ENCODE peak calls at places on chromosomes 2 and 18, in six cellular contexts. T, B, F, S, P and J are unnamed samples.

GRCh38 chr2:110871637-110872036 is 139.3 kb downstream of the ACOXL start:
- DNase-seq in T (no peak), P (no peak), F (no peak), S (no peak), B (no peak), J (no peak)

GRCh38 chr2:65658253-65658652 is 225.9 kb upstream of the SPRED2 start:
- DNase-seq in F (no peak), T (no peak), P (no peak), B (no peak), S (no peak), J (no peak)

GRCh38 chr18:5431836-5432575 is 111.8 kb downstream of the EPB41L3 start:
- DNase-seq in P (no peak), S (no peak), F (no peak), B (no peak), T (no peak), J (no peak)

GRCh38 chr2:164992818-164993217 is 37.5 kb upstream of the SLC38A11 start:
- DNase-seq in B (peak), P (peak), T (peak), F (peak), S (peak), J (peak)

GRCh38 chr2:113178891-113179290 is 5.1 kb downstream of the PSD4 start:
- DNase-seq in P (no peak), S (no peak), T (no peak), B (no peak), F (no peak), J (no peak)

GRCh38 chr18:46213295-46213694 is 109.1 kb downstream of the HAUS1 start:
- DNase-seq in F (no peak), B (no peak), S (no peak), P (no peak), T (no peak), J (peak)

GRCh38 chr18:31246460-31246859 is 71.5 kb upstream of the DSG1 start:
- DNase-seq in S (no peak), F (no peak), P (no peak), T (no peak), B (no peak), J (no peak)

GRCh38 chr2:205767617-205768016 is 85.3 kb downstream of the NRP2 start:
- DNase-seq in B (no peak), T (no peak), P (no peak), F (no peak), S (no peak), J (no peak)

GRCh38 chr2:109331864-109332848 is 203.2 kb downstream of the SH3RF3 start:
- DNase-seq in S (no peak), B (peak), F (peak), P (peak), T (no peak), J (no peak)

GRCh38 chr2:111049792-111050640 is 70.7 kb upstream of the BCL2L11 start:
- DNase-seq in B (no peak), P (no peak), F (no peak), S (no peak), T (no peak), J (no peak)

GRCh38 chr18:75111673-75112485 is 97.1 kb downstream of the PTGR3 start:
- DNase-seq in S (no peak), B (no peak), T (no peak), F (no peak), P (no peak), J (peak)

GRCh38 chr2:25173719-25174118 is 5.3 kb upstream of the POMC start:
- DNase-seq in F (no peak), T (no peak), B (no peak), S (no peak), P (no peak), J (no peak)

GRCh38 chr18:10245517-10246175 is 208.8 kb upstream of the APCDD1 start:
- DNase-seq in F (no peak), S (no peak), T (no peak), P (no peak), B (no peak), J (no peak)

GRCh38 chr2:200369886-200370285 is 63.4 kb downstream of the SPATS2L start:
- DNase-seq in P (no peak), S (no peak), T (no peak), B (no peak), F (no peak), J (no peak)

GRCh38 chr2:97928591-97928990 is 67.2 kb downstream of the TMEM131 start:
- DNase-seq in T (no peak), B (no peak), F (no peak), P (no peak), S (no peak), J (no peak)

GRCh38 chr2:97715951-97716694 is 2.7 kb downstream of the ZAP70 start:
- DNase-seq in P (no peak), B (no peak), S (no peak), T (no peak), F (no peak), J (no peak)

GRCh38 chr2:46492301-46492700 is 12.9 kb downstream of the TMEM247 start:
- DNase-seq in T (no peak), S (no peak), P (no peak), B (no peak), F (no peak), J (no peak)

GRCh38 chr2:127663566-127664064 is 11.7 kb downstream of the LIMS2 start:
- DNase-seq in T (no peak), B (no peak), F (no peak), S (no peak), P (no peak), J (no peak)

GRCh38 chr2:137467246-137467862 is 496.9 kb upstream of the HNMT start:
- DNase-seq in F (peak), P (peak), B (peak), T (no peak), S (no peak), J (peak)